ENCODE peak calls at places on chromosomes 13 and 19, in six cellular contexts. P is tibial nerve, A is osteoblast, W is IMR-90, M is iPS DF 6.9, F is esophagus squamous epithelium. T is an unnamed sample.
A peak's percentile ranks its signal among the peaks of the same experiment; 100 is the strongest.

GRCh38 chr13:79802389-79803140 is 321.6 kb downstream of the NDFIP2 start:
- DNase-seq in P (no peak), A (no peak), W (no peak), M (no peak), F (no peak), T (no peak)

GRCh38 chr19:4061683-4062575 is 4.8 kb downstream of the ZBTB7A start:
- DNase-seq in P (no peak), A (no peak), W (no peak), M (no peak), F (no peak), T (no peak)

GRCh38 chr13:20716951-20717350 is 13.5 kb downstream of the IL17D start:
- DNase-seq in P (no peak), A (no peak), W (no peak), M (no peak), F (no peak), T (no peak)

GRCh38 chr13:30033681-30034447 is 183.4 kb upstream of the UBL3 start:
- DNase-seq in P (no peak), A (peak; percentile 88), W (peak; percentile 97), M (no peak), F (no peak), T (no peak)

GRCh38 chr19:13212759-13213330 is 62.6 kb downstream of the IER2 start:
- DNase-seq in P (peak; percentile 38), A (peak; percentile 96), W (peak; percentile 43), M (peak; percentile 60), F (no peak), T (no peak)

GRCh38 chr19:23183251-23183650 is 66.4 kb downstream of the ZNF730 start:
- DNase-seq in P (no peak), A (no peak), W (no peak), M (no peak), F (no peak), T (no peak)

GRCh38 chr13:93727301-93728141 is 500.9 kb downstream of the GPC6 start:
- DNase-seq in P (no peak), A (no peak), W (peak; percentile 82), M (no peak), F (no peak), T (no peak)

GRCh38 chr13:39038569-39038898 is 278 bp downstream of the NHLRC3 start:
- DNase-seq in P (no peak), A (peak; percentile 22), W (no peak), M (no peak), F (peak; percentile 11), T (no peak)

GRCh38 chr19:40603071-40603718 is 2.0 kb downstream of the LTBP4 start:
- DNase-seq in P (no peak), A (peak; percentile 68), W (peak; percentile 59), M (no peak), F (no peak), T (no peak)

GRCh38 chr19:47729468-47729798 is 15.9 kb upstream of the NOP53 start:
- DNase-seq in P (peak; percentile 64), A (peak; percentile 96), W (peak; percentile 85), M (no peak), F (no peak), T (peak; percentile 95)

GRCh38 chr19:8208119-8208709 is 956 bp upstream of the CERS4 start:
- DNase-seq in P (no peak), A (peak; percentile 72), W (no peak), M (no peak), F (no peak), T (no peak)

GRCh38 chr19:45448887-45449299 is 18.9 kb upstream of the FOSB start:
- DNase-seq in P (no peak), A (no peak), W (peak; percentile 15), M (no peak), F (no peak), T (no peak)

GRCh38 chr13:83940742-83941141 is 58.5 kb upstream of the SLITRK1 start:
- DNase-seq in P (no peak), A (no peak), W (no peak), M (no peak), F (no peak), T (no peak)

GRCh38 chr19:50266896-50267295 is 62.3 kb downstream of the KCNC3 start:
- DNase-seq in P (no peak), A (peak; percentile 25), W (no peak), M (peak; percentile 35), F (no peak), T (no peak)

GRCh38 chr13:73189365-73189764 is 130.6 kb downstream of the KLF5 start:
- DNase-seq in P (no peak), A (no peak), W (no peak), M (no peak), F (no peak), T (no peak)

GRCh38 chr19:29591670-29592069 is 14.4 kb upstream of the POP4 start:
- DNase-seq in P (no peak), A (no peak), W (no peak), M (no peak), F (no peak), T (no peak)

GRCh38 chr19:21604941-21605548 is 99.6 kb downstream of the ZNF429 start:
- DNase-seq in P (no peak), A (peak; percentile 69), W (no peak), M (no peak), F (no peak), T (no peak)

GRCh38 chr13:108005231-108005630 is 210.1 kb downstream of the LIG4 start:
- DNase-seq in P (no peak), A (no peak), W (no peak), M (no peak), F (no peak), T (no peak)

GRCh38 chr13:53143757-53144320 is 115.2 kb downstream of the OLFM4 start:
- DNase-seq in P (no peak), A (no peak), W (no peak), M (no peak), F (no peak), T (no peak)

GRCh38 chr13:35164324-35164932 is 222.4 kb downstream of the NBEA start:
- DNase-seq in P (no peak), A (no peak), W (peak; percentile 27), M (no peak), F (no peak), T (no peak)

GRCh38 chr19:18502633-18503294 is 19.1 kb downstream of the ELL start:
- DNase-seq in P (no peak), A (peak; percentile 71), W (no peak), M (no peak), F (no peak), T (no peak)

GRCh38 chr19:18500820-18501219 is 21.1 kb downstream of the ELL start:
- DNase-seq in P (no peak), A (no peak), W (no peak), M (no peak), F (no peak), T (peak; percentile 69)

GRCh38 chr19:18502236-18502632 is 19.6 kb downstream of the ELL start:
- DNase-seq in P (no peak), A (peak; percentile 80), W (no peak), M (no peak), F (no peak), T (no peak)

GRCh38 chr19:18501351-18501750 is 20.5 kb downstream of the ELL start:
- DNase-seq in P (no peak), A (no peak), W (no peak), M (no peak), F (no peak), T (no peak)

DNA sequence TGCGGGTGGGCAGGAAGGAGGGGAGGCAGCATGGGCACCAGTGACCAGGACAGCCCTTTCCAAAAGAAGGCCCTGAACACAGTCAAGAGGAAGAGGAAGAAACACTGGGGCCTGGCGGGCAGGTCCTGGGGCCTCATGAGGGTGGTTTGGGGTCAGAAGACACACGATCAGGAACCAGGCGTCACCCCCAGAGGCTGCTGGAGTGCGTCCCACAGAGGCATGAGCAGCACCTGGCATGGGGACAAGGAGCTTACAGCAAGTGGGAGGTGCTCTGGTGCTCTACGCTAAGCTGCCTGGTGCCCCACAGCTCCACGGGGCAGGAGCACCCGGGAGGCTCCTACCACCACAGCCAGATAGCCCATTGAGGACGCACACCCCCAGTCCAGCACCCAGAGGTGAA is 20.0 kb downstream of the ELL start:
- DNase-seq in P (no peak), A (peak; percentile 53), W (no peak), M (no peak), F (no peak), T (peak; percentile 70)
- H3K27ac ChIP-seq in P (no peak overlapping the region), A (no peak overlapping the region), W (no peak overlapping the region), M (no peak overlapping the region), F (peak overlapping the region; percentile 53), T (peak overlapping the region; percentile 77)

GRCh38 chr19:38661996-38662395 is 14.5 kb downstream of the ACTN4 start:
- DNase-seq in P (no peak), A (peak; percentile 22), W (no peak), M (no peak), F (no peak), T (no peak)
- H3K4me1 ChIP-seq in P (peaks cover 94% of the 10 kb centered on the region), A (peaks cover 85% of the 10 kb centered on the region), W (peaks cover 55% of the 10 kb centered on the region), M (peaks cover 23% of the 10 kb centered on the region), F (peaks cover 100% of the 10 kb centered on the region), T (peaks cover 31% of the 10 kb centered on the region)

GRCh38 chr19:18304194-18304495 is 18.7 kb downstream of the LSM4 start:
- DNase-seq in P (no peak), A (no peak), W (no peak), M (no peak), F (no peak), T (peak; percentile 34)
- H3K27ac ChIP-seq in P (peak overlapping the region; percentile 98), A (peak overlapping the region; percentile 98), W (peak overlapping the region; percentile 97), M (no peak overlapping the region), F (peak overlapping the region; percentile 97), T (peak overlapping the region; percentile 100)

GRCh38 chr13:110307697-110308376 is 753 bp downstream of the COL4A2 start:
- DNase-seq in P (no peak), A (peak; percentile 51), W (peak; percentile 59), M (no peak), F (no peak), T (no peak)

GRCh38 chr13:110309661-110310524 is 2.8 kb downstream of the COL4A2 start:
- DNase-seq in P (no peak), A (no peak), W (no peak), M (no peak), F (no peak), T (peak; percentile 63)

GRCh38 chr13:110310541-110311491 is 3.7 kb downstream of the COL4A2 start:
- DNase-seq in P (no peak), A (no peak), W (no peak), M (no peak), F (no peak), T (peak; percentile 59)

GRCh38 chr13:110308377-110309158 is 1.5 kb downstream of the COL4A2 start:
- DNase-seq in P (peak; percentile 53), A (peak; percentile 89), W (no peak), M (no peak), F (no peak), T (no peak)

GRCh38 chr13:110309159-110309476 is 2.0 kb downstream of the COL4A2 start:
- DNase-seq in P (no peak), A (no peak), W (no peak), M (no peak), F (no peak), T (no peak)
- H3K4me1 ChIP-seq in P (peaks cover 28% of the 10 kb centered on the region), A (peaks cover 62% of the 10 kb centered on the region), W (peaks cover 31% of the 10 kb centered on the region), M (no peaks in the 10 kb centered on the region), F (peaks cover 83% of the 10 kb centered on the region), T (peaks cover 60% of the 10 kb centered on the region)

T was measured in tibial artery.